ENCODE peak calls at places on chromosomes 2 and 18, in six cellular contexts. O, T, P, V, W and U are unnamed samples.

GRCh38 chr18:45686892-45687611 is 36.9 kb upstream of the SLC14A1 start:
- DNase-seq in O (peak), T (no peak), P (peak), V (no peak), W (no peak), U (no peak)

GRCh38 chr2:73084971-73085370 is 13.5 kb upstream of the SFXN5 start:
- DNase-seq in O (no peak), T (no peak), P (no peak), V (no peak), W (no peak), U (no peak)

GRCh38 chr2:9139491-9140443 is 66.8 kb upstream of the ASAP2 start:
- DNase-seq in O (peak), T (peak), P (peak), V (no peak), W (no peak), U (peak)

GRCh38 chr2:189466656-189467055 is 25.4 kb downstream of the WDR75 start:
- DNase-seq in O (no peak), T (peak), P (peak), V (no peak), W (no peak), U (no peak)

GRCh38 chr2:144254342-144255235 is 265.3 kb downstream of the ZEB2 start:
- DNase-seq in O (no peak), T (peak), P (no peak), V (no peak), W (no peak), U (no peak)

GRCh38 chr18:9449987-9450386 is 25.3 kb upstream of the RALBP1 start:
- DNase-seq in O (no peak), T (no peak), P (no peak), V (no peak), W (no peak), U (no peak)

GRCh38 chr2:226426292-226426736 is 373.3 kb downstream of the IRS1 start:
- DNase-seq in O (no peak), T (peak), P (no peak), V (no peak), W (no peak), U (no peak)

GRCh38 chr2:134205087-134205486 is 48.8 kb upstream of the MGAT5 start:
- DNase-seq in O (no peak), T (no peak), P (no peak), V (no peak), W (no peak), U (no peak)

GRCh38 chr2:64760131-64760530 is 106.4 kb upstream of the SERTAD2 start:
- DNase-seq in O (no peak), T (no peak), P (no peak), V (no peak), W (no peak), U (no peak)

GRCh38 chr2:74458957-74459290 is 686 bp downstream of the WBP1 start:
- DNase-seq in O (no peak), T (no peak), P (no peak), V (no peak), W (no peak), U (no peak)

GRCh38 chr2:240481720-240482119 is 46.3 kb downstream of the GPC1 start:
- DNase-seq in O (no peak), T (no peak), P (no peak), V (no peak), W (no peak), U (no peak)

GRCh38 chr2:70984576-70985282 is 6.3 kb downstream of the ANKRD53 start:
- DNase-seq in O (peak), T (no peak), P (peak), V (no peak), W (no peak), U (peak)

GRCh38 chr2:226730487-226730886 is 69.1 kb downstream of the IRS1 start:
- DNase-seq in O (no peak), T (peak), P (no peak), V (no peak), W (no peak), U (no peak)

GRCh38 chr18:63074987-63075404 is 244.6 kb downstream of the BCL2 start:
- DNase-seq in O (no peak), T (peak), P (peak), V (peak), W (no peak), U (peak)

GRCh38 chr18:51541230-51541629 is 343.7 kb upstream of the MEX3C start:
- DNase-seq in O (no peak), T (no peak), P (no peak), V (no peak), W (no peak), U (no peak)

GRCh38 chr18:6732952-6733351 is 3.4 kb downstream of the ARHGAP28 start:
- DNase-seq in O (no peak), T (no peak), P (no peak), V (no peak), W (no peak), U (no peak)

GRCh38 chr2:172972005-172972619 is 103.5 kb upstream of the MAP3K20 start:
- DNase-seq in O (no peak), T (peak), P (peak), V (no peak), W (no peak), U (peak)

GRCh38 chr18:44548291-44549221 is 132.1 kb upstream of the SETBP1 start:
- DNase-seq in O (no peak), T (no peak), P (no peak), V (no peak), W (no peak), U (no peak)

GRCh38 chr2:196988599-196988998 is 62.1 kb upstream of the PGAP1 start:
- DNase-seq in O (no peak), T (no peak), P (no peak), V (no peak), W (no peak), U (no peak)

GRCh38 chr2:191650896-191651773 is 26.8 kb upstream of the NABP1 start:
- DNase-seq in O (peak), T (no peak), P (no peak), V (no peak), W (peak), U (peak)

GRCh38 chr2:239774142-239774462 is 251.0 kb downstream of the NDUFA10 start:
- DNase-seq in O (no peak), T (no peak), P (no peak), V (no peak), W (no peak), U (no peak)

GRCh38 chr2:43170733-43171101 is 55.7 kb downstream of the ZFP36L2 start:
- DNase-seq in O (no peak), T (no peak), P (no peak), V (no peak), W (no peak), U (no peak)

GRCh38 chr2:156589381-156590079 is 153.4 kb downstream of the GPD2 start:
- DNase-seq in O (peak), T (peak), P (no peak), V (no peak), W (no peak), U (no peak)

GRCh38 chr2:165633431-165633830 is 160.6 kb downstream of the GALNT3 start:
- DNase-seq in O (no peak), T (no peak), P (no peak), V (peak), W (no peak), U (no peak)

GRCh38 chr2:8316356-8316755 is 365.5 kb upstream of the ID2 start:
- DNase-seq in O (no peak), T (no peak), P (no peak), V (no peak), W (no peak), U (no peak)

GRCh38 chr2:111164078-111164477 is 43.4 kb downstream of the BCL2L11 start:
- DNase-seq in O (no peak), T (no peak), P (no peak), V (peak), W (no peak), U (no peak)

DNA sequence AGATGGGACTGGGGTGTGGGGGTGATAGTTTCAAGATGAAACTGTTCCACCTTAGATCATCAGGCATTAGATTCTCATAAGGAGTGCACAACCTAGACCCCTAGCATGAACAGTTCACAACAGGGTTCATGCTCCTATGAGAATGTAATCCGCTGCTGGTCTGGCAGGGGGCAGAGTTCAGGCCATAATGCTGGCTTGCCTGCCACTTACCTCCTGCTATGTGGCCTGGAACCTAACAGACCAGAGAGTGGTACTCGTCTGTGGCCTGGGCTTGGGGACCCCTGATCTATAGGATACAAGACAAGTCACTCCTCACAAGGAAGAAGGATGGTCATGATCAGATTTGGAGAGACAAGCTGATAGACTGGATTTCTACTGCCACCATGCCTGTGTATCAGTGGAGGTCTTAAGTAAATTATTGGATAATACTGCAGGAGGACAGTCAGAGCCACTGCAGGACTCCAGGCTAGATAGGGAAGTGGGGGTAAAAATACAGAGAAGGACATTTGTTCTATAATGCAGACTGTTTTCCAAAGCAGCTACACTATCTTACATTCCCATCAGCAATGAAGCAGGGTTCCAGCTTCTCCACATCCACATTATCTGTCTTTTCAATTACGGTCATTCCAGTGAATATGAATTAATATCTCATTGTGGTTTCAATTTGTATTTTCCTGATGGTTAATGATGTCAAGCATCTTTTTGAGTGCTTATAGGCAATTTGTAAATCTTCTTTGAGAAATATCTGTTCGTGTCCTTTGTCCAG is 28.8 kb upstream of the APOB start:
- DNase-seq in O (no peak), T (peak), P (no peak), V (no peak), W (no peak), U (no peak)
- TF ChIP-seq POLR2A in O (no peak), T (no peak), P (no peak), V (no peak), W (no peak), U (no peak)

DNA sequence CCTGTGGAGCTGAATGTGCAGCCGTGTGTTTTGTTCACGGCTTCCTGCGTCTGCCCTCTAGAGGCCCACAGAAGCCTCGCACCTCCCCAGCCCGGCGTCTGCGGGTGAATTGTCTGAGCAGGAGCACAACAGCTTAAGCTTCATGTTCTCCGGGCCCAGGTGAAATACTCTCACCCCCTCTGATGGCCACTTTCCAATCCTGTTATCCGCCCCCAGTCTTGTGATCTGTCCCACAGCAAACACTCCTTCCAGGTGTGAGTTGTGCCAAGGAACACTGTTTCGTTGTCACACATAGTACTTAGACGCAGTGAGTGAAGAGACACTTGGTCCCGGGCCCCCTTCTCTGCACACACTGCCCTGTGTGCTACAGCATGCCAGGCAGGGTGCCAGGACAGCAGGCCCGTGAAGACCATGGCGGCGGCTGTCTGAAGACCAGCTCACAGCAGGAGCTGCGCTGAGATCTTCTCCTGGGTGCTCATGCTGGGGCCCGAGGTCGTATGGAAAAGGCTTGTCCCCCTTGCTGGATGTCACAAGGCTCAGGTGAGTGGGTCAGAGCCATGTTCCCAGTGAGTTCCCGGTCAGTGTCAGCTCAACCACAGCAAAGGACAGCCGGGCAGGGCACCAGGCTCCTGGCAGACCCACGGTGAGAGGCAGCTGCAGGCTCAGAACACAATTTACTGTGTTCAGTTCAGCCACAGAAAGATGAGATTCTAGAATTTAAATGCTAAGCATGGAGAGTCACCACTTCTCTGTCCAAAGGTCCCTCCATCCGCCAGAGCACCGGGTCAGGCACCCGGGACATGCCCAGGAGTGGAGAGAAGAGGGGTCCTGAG is 6.8 kb upstream of the PXDN start:
- DNase-seq in O (no peak), T (peak), P (peak), V (peak), W (no peak), U (peak)
- TF ChIP-seq TAF1 in O (no peak), T (no peak), P (no peak), V (no peak), W (no peak), U (no peak)

DNA sequence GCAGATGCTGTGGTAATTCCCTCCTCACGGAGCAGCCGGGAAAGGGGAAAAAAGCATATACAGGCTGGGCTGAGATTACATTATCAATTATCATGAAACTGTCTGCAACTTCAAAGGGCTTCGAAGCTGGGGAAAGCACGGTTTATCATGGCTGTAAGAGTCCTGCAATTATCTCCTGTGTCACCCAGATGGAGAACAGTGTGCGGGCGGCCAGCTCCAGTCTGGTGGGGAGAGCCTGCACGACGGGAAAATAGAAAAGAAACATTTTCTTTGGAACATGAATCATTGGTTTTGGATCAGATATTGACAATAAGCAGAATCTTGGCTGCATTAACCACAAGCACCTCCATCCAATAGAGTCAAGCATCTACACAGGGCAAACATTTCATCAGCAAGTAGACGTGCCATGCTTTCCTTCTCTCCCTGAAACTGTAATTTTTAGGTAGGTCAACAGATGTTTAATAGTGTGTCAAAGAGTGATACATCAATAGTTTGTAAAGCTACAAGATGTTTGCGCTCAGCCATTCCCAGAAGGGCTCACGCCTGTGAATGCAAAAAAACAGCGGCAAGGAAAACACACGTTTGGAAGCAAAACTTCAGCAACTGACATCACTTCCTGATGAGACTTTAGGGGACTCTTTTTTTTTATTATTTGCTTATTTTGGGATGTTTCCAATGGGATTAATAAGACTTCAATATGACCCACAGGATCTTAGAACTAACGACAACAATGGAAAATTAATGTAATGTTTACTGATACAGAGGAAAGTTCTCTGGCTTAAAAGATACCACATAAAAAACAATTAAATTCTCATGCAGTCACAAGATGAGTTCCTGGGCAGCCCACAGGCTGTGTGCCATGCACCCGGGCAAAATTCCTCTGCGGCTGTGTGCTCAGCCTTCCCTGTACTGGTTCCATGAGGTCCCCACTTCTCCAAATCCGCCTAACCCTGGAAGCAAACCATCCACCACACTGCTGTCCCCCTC is 111.0 kb upstream of the SALL3 start:
- DNase-seq in O (no peak), T (no peak), P (no peak), V (no peak), W (no peak), U (no peak)
- TF ChIP-seq POLR2A in O (no peak), T (no peak), P (no peak), V (no peak), W (no peak), U (no peak)

GRCh38 chr2:218858671-218859555 is 692 bp upstream of the WNT6 start:
- DNase-seq in O (no peak), T (no peak), P (no peak), V (no peak), W (no peak), U (no peak)

GRCh38 chr2:218856168-218856895 is 3.3 kb upstream of the WNT6 start:
- DNase-seq in O (no peak), T (no peak), P (no peak), V (no peak), W (no peak), U (no peak)

GRCh38 chr2:218856896-218857243 is 2.7 kb upstream of the WNT6 start:
- DNase-seq in O (no peak), T (no peak), P (no peak), V (no peak), W (no peak), U (no peak)

GRCh38 chr2:218858138-218858445 is 1.5 kb upstream of the WNT6 start:
- DNase-seq in O (no peak), T (no peak), P (no peak), V (no peak), W (no peak), U (no peak)

DNA sequence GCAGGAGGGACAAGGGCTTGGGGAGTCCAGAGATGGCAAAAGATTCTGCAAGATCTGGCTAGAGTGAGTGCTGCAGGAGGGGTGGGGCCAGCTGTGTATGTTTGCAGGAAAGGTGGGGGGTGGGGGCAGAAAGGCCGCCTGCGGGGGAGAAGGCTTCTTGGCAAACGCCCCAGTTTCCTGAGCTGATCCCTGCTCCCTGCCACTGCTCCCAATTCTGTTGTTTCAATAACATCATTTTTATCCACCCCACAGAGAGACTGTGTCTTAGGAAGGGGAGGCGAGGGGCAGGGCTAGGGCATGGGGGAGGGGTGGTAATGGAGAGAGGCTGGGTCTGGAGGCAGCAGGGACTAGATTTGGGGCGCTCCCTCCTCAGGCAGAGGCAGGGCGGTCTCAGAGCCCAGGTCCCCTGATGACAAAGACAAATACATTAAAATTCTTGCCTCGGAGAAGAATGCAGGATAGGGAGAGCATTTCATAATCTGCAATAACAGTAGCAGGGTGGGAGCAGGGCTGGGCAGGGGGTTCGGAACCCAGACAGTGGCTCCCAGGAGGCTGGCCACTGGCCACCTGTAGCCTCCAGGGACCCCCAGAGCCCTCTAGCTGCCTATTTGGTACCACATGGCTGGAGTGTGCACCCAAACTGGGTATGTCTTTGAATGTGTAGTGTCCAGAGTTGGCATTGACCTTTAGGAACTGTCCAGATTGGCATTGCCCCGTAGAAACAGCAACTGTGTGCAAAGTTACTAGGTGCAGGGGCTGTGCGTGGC is 2.1 kb upstream of the WNT6 start:
- DNase-seq in O (no peak), T (no peak), P (no peak), V (no peak), W (no peak), U (no peak)
- TF ChIP-seq TAF1 in O (no peak), T (no peak), P (no peak), V (no peak), W (no peak), U (no peak)

DNA sequence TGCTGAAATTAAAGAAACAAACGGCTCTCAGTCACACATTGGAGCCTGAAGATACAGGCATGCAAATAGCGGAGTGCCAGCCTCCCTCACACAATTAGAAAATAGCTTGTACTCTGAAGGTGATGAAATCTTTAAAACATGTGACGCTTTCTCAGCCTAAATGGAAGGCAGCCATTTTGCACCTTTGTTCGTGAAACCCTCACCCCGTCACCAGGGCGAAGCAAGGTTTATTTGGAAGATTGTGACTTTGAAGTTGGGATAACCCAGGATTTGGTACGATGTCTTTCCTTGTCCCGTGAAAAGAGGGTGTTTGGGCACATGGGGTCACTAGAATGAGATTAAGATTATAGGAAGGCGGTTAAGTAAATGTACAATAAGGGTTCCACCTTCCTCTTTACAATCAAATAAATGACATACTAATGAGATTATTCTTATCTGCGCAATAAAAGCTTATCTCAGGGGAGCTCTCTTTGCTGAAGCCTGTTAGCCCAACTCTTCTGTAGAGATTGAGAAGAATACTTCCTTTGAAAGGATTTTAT is 4.2 kb downstream of the SH3BP4 start:
- DNase-seq in O (no peak), T (no peak), P (no peak), V (no peak), W (no peak), U (no peak)
- TF ChIP-seq POLR2A in O (no peak), T (no peak), P (no peak), V (no peak), W (no peak), U (no peak)